ENCODE peak calls at places on chromosomes 13 and 19, in six cellular contexts. S is adipocyte, R is mucosa of descending colon, G is heart left ventricle, V is psoas muscle, H is mammary epithelial cell. D is an unnamed sample.

GRCh38 chr19:47210689-47211316 is 20.2 kb downstream of the BBC3 start:
- DNase-seq in S (peak; percentile 95), R (peak; percentile 95), G (peak; percentile 65), V (peak; percentile 79), H (peak; percentile 54), D (peak; percentile 54)

GRCh38 chr19:4233282-4233853 is 4.0 kb downstream of the EBI3 start:
- DNase-seq in S (peak; percentile 55), R (peak; percentile 72), G (peak; percentile 31), V (no peak), H (no peak), D (peak; percentile 69)

GRCh38 chr13:33326246-33326645 is 40.7 kb upstream of the STARD13 start:
- DNase-seq in S (no peak), R (no peak), G (no peak), V (no peak), H (no peak), D (no peak)

GRCh38 chr19:48837081-48837524 is 812 bp upstream of the HSD17B14 start:
- DNase-seq in S (peak; percentile 94), R (peak; percentile 61), G (peak; percentile 86), V (peak; percentile 75), H (no peak), D (peak; percentile 53)

GRCh38 chr19:38209671-38210457 is 14.2 kb downstream of the DPF1 start:
- DNase-seq in S (peak; percentile 68), R (peak; percentile 27), G (peak; percentile 86), V (peak; percentile 92), H (no peak), D (no peak)

GRCh38 chr19:18896421-18896841 is 473 bp upstream of the CERS1 start:
- DNase-seq in S (no peak), R (no peak), G (no peak), V (no peak), H (peak; percentile 17), D (no peak)

GRCh38 chr13:43424386-43424785 is 362.4 kb downstream of the ENOX1 start:
- DNase-seq in S (no peak), R (no peak), G (no peak), V (no peak), H (no peak), D (no peak)

GRCh38 chr13:33228645-33229445 is 56.7 kb downstream of the STARD13 start:
- DNase-seq in S (peak; percentile 82), R (no peak), G (no peak), V (no peak), H (no peak), D (no peak)

GRCh38 chr19:31316201-31316951 is 32.9 kb downstream of the TSHZ3 start:
- DNase-seq in S (peak; percentile 50), R (peak; percentile 21), G (no peak), V (no peak), H (no peak), D (no peak)

GRCh38 chr13:95035311-95036109 is 265.7 kb downstream of the ABCC4 start:
- DNase-seq in S (no peak), R (no peak), G (no peak), V (no peak), H (no peak), D (no peak)

GRCh38 chr13:70864731-70865130 is 756.5 kb upstream of the KLHL1 start:
- DNase-seq in S (no peak), R (no peak), G (no peak), V (no peak), H (no peak), D (no peak)

GRCh38 chr13:59531571-59532091 is 632.1 kb downstream of the DIAPH3 start:
- DNase-seq in S (peak; percentile 91), R (peak; percentile 60), G (peak; percentile 90), V (peak; percentile 73), H (peak; percentile 51), D (no peak)

GRCh38 chr13:98575009-98575866 is 1.7 kb downstream of the STK24 start:
- DNase-seq in S (peak; percentile 45), R (no peak), G (no peak), V (no peak), H (peak; percentile 34), D (no peak)

GRCh38 chr13:29583073-29583785 is 12.3 kb downstream of the SLC7A1 start:
- DNase-seq in S (peak; percentile 51), R (no peak), G (no peak), V (no peak), H (peak; percentile 73), D (no peak)

GRCh38 chr13:76619631-76620030 is 266.6 kb downstream of the KCTD12 start:
- DNase-seq in S (no peak), R (no peak), G (no peak), V (no peak), H (no peak), D (no peak)

GRCh38 chr13:25733061-25733491 is 318.7 kb downstream of the SHISA2 start:
- DNase-seq in S (no peak), R (no peak), G (no peak), V (no peak), H (peak; percentile 71), D (no peak)

GRCh38 chr19:17385878-17386611 is 8.0 kb downstream of the CCDC194 start:
- DNase-seq in S (peak; percentile 81), R (peak; percentile 77), G (peak; percentile 66), V (peak; percentile 82), H (no peak), D (peak; percentile 43)

GRCh38 chr19:23916991-23917390 is 2.3 kb downstream of the ZNF726 start:
- DNase-seq in S (peak; percentile 1), R (no peak), G (no peak), V (no peak), H (peak; percentile 46), D (no peak)

GRCh38 chr13:34409496-34410163 is 532.4 kb upstream of the NBEA start:
- DNase-seq in S (no peak), R (no peak), G (no peak), V (no peak), H (no peak), D (no peak)

GRCh38 chr13:31638577-31638976 is 100.7 kb upstream of the RXFP2 start:
- DNase-seq in S (peak; percentile 50), R (no peak), G (peak; percentile 28), V (no peak), H (peak; percentile 69), D (no peak)

GRCh38 chr19:48644839-48645651 is 942 bp downstream of the CA11 start:
- DNase-seq in S (peak; percentile 81), R (peak; percentile 85), G (peak; percentile 71), V (peak; percentile 86), H (peak; percentile 42), D (peak; percentile 58)

GRCh38 chr13:94674609-94675348 is 37.6 kb downstream of the SOX21 start:
- DNase-seq in S (peak; percentile 61), R (peak; percentile 84), G (no peak), V (no peak), H (peak; percentile 24), D (no peak)

GRCh38 chr19:4197625-4198466 is 15.4 kb downstream of the ANKRD24 start:
- DNase-seq in S (no peak), R (no peak), G (no peak), V (no peak), H (peak; percentile 19), D (no peak)

DNA sequence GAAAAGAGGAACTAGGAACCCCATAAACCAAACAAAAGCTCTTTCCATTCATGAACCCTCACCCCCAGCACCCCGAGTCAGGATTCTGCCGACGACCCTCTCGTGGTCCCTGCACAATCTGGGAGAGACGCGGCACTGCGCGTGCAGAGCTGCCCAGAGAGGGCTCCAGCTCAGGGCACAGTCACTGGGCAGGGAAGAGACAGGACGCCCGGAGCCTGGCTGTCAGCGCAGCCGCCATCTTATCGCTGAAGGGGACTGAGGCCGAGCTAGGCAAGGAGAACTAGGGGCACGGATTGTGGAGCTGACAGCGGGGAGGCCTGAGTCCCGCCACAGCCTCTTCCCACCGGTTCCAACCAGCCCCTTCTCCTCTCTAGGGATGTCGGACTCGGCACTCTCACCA is 349 bp downstream of the ZNF98 start:
- DNase-seq in S (no peak), R (no peak), G (peak; percentile 29), V (no peak), H (no peak), D (no peak)
- H3K9me3 ChIP-seq in S (peaks cover 32% of the 10 kb centered on the region), R (peaks cover 75% of the 10 kb centered on the region), G (no peaks in the 10 kb centered on the region), V (no peaks in the 10 kb centered on the region), H (peaks cover 38% of the 10 kb centered on the region), D (no peaks in the 10 kb centered on the region)

GRCh38 chr19:54427586-54427985 is 12.3 kb downstream of the TTYH1 start:
- DNase-seq in S (no peak), R (no peak), G (no peak), V (no peak), H (no peak), D (no peak)

GRCh38 chr19:54424660-54425381 is 9.6 kb downstream of the TTYH1 start:
- DNase-seq in S (no peak), R (no peak), G (no peak), V (no peak), H (no peak), D (no peak)

GRCh38 chr19:54425382-54425723 is 10.1 kb downstream of the TTYH1 start:
- DNase-seq in S (no peak), R (no peak), G (no peak), V (no peak), H (no peak), D (no peak)

GRCh38 chr19:54428323-54429175 is 13.3 kb downstream of the TTYH1 start:
- DNase-seq in S (no peak), R (no peak), G (no peak), V (no peak), H (no peak), D (no peak)

GRCh38 chr19:54426291-54426918 is 11.1 kb downstream of the TTYH1 start:
- DNase-seq in S (no peak), R (no peak), G (no peak), V (no peak), H (no peak), D (no peak)
- H3K9me3 ChIP-seq in S (no peaks in the 10 kb centered on the region), R (no peaks in the 10 kb centered on the region), G (no peaks in the 10 kb centered on the region), V (no peaks in the 10 kb centered on the region), H (no peaks in the 10 kb centered on the region), D (no peaks in the 10 kb centered on the region)

DNA sequence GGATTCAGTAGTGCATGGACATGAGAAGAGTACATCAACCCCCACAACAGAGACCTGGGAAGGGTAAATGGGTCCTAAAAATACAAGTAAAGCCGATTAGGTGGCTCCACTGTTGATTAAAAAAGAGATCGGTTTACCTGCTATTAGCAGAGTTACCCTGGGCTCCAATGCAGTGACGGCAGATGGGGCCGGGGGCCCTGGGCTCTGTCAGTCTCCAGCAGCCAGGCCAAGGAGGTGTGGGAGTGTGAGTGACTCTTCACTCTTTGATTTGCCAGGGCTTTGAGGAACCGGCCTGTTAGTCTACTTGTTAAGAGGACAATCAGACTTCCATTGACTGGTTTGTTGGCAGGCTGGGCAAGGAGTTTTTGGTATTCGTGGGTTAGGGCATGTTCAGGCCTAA is 1368.7 kb downstream of the UQCRFS1 start:
- DNase-seq in S (no peak), R (no peak), G (no peak), V (no peak), H (no peak), D (no peak)
- H3K9me3 ChIP-seq in S (peaks cover 5% of the 10 kb centered on the region), R (peaks cover 53% of the 10 kb centered on the region), G (no peaks in the 10 kb centered on the region), V (no peaks in the 10 kb centered on the region), H (peaks cover 15% of the 10 kb centered on the region), D (peaks cover 4% of the 10 kb centered on the region)

DNA sequence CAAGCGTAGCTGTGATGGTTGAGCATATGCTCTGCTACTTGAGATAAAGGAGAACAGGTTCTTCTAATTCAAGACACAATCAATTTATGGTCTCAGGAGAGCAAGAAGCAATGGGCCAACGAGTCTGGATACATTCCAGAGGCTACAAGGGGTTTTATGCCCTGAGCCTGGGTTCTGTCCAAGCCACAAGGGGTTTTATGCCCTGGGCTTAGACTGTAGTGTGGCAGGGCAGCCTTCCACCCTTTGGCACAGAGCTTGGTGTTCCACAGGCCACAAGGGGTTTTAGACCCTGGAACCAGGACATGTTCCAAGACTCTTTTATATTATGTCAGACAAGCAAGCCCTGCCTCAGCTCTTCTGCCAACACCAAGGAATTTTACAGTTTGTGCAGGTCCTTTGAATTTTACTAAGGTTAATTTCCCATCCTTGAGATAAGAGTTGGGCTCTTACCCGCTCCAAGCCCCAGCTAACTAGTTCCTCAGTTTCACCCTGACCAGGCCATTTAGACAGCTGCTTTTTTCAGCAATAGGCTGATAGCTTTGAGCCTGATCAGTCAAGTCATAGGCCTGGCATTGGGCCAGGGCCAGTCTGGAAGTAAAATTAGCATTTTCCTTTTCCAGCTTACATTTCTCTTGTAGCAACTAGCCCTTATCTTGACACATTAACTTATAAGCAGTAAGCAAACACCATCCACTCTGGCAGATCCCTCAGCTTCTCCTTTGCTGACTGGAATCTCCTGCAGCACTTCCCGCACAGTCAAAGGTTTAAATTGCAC is 95.0 kb downstream of the ZNF737 start:
- DNase-seq in S (no peak), R (no peak), G (no peak), V (no peak), H (no peak), D (no peak)
- H3K9me3 ChIP-seq in S (peaks cover 23% of the 10 kb centered on the region), R (peaks cover 38% of the 10 kb centered on the region), G (no peaks in the 10 kb centered on the region), V (no peaks in the 10 kb centered on the region), H (peaks cover 28% of the 10 kb centered on the region), D (no peaks in the 10 kb centered on the region)